ENCODE peak calls at places on chromosomes 3 and 15, in six cellular contexts. N is heart left ventricle, F is H4, P is hepatic stellate cell, H is HCT116, C is NCI-H226. X is an unnamed sample.

GRCh38 chr15:92079047-92079446 is 225.5 kb downstream of the SLCO3A1 start:
- DNase-seq in F (peak), C (no peak), H (peak), P (no peak), N (no peak), X (no peak)

GRCh38 chr3:111373239-111373638 is 168.8 kb upstream of the CD96 start:
- DNase-seq in C (no peak), N (no peak), P (no peak), H (no peak), F (no peak), X (no peak)

GRCh38 chr3:57227930-57228733 is 603 bp downstream of the APPL1 start:
- DNase-seq in F (peak), C (no peak), H (no peak), N (peak), P (peak), X (no peak)

GRCh38 chr3:42224658-42225421 is 41.1 kb downstream of the CCK start:
- DNase-seq in P (no peak), H (no peak), N (no peak), C (no peak), F (no peak), X (no peak)

GRCh38 chr3:15490158-15490557 is 31.3 kb downstream of the COLQ start:
- DNase-seq in P (no peak), N (no peak), C (no peak), F (no peak), H (no peak), X (no peak)

GRCh38 chr3:63437858-63438257 is 159.8 kb downstream of the SYNPR start:
- DNase-seq in N (no peak), P (no peak), C (no peak), H (no peak), F (no peak), X (no peak)

GRCh38 chr3:72630614-72631344 is 217.5 kb downstream of the SHQ1 start:
- DNase-seq in F (no peak), N (no peak), H (no peak), P (no peak), C (no peak), X (no peak)

GRCh38 chr3:48528754-48529153 is 24.8 kb upstream of the SHISA5 start:
- DNase-seq in F (no peak), P (no peak), H (no peak), N (no peak), C (no peak), X (no peak)

GRCh38 chr3:116940719-116941118 is 231.1 kb downstream of the TUSC7 start:
- DNase-seq in C (no peak), P (no peak), F (no peak), H (no peak), N (no peak), X (no peak)

GRCh38 chr15:76006136-76006778 is 6.0 kb downstream of the NRG4 start:
- DNase-seq in C (peak), F (peak), P (no peak), N (no peak), H (no peak), X (no peak)

GRCh38 chr3:179100652-179101051 is 29.0 kb upstream of the ZMAT3 start:
- DNase-seq in P (peak), C (no peak), H (no peak), N (no peak), F (no peak), X (no peak)

GRCh38 chr15:57138260-57138895 is 219.9 kb downstream of the TCF12 start:
- DNase-seq in H (peak), N (no peak), P (peak), F (peak), C (peak), X (no peak)

GRCh38 chr15:52112203-52112750 is 298 bp downstream of the BCL2L10 start:
- DNase-seq in N (no peak), H (no peak), C (no peak), P (no peak), F (no peak), X (no peak)

GRCh38 chr3:159841766-159842165 is 146.9 kb upstream of the IL12A start:
- DNase-seq in N (no peak), H (no peak), P (no peak), F (no peak), C (no peak), X (no peak)

GRCh38 chr3:72246685-72247084 is 461.7 kb upstream of the PROK2 start:
- DNase-seq in C (no peak), N (peak), F (no peak), H (no peak), P (no peak), X (no peak)

GRCh38 chr3:129686941-129687340 is 80.5 kb upstream of the PLXND1 start:
- DNase-seq in C (peak), N (no peak), P (no peak), F (peak), H (no peak), X (no peak)

GRCh38 chr15:78944669-78945407 is at the start of gene CTSH:
- DNase-seq in H (no peak), F (no peak), C (peak), N (peak), P (peak), X (no peak)

GRCh38 chr15:66128116-66128715 is 125.3 kb downstream of the MEGF11 start:
- DNase-seq in H (no peak), P (no peak), N (no peak), C (no peak), F (no peak), X (no peak)

GRCh38 chr3:113111308-113111707 is 100.0 kb upstream of the BOC start:
- DNase-seq in P (no peak), C (no peak), N (no peak), H (no peak), F (no peak), X (no peak)

GRCh38 chr3:142999881-143000280 is 1.5 kb upstream of the U2SURP start:
- DNase-seq in H (no peak), P (no peak), F (no peak), N (no peak), C (no peak), X (no peak)

GRCh38 chr3:127716334-127716733 is 43.6 kb downstream of the ABTB1 start:
- DNase-seq in C (no peak), N (no peak), F (no peak), P (no peak), H (no peak), X (no peak)

GRCh38 chr3:186540444-186541226 is 3.5 kb downstream of the CRYGS start:
- DNase-seq in C (peak), H (peak), P (peak), N (peak), F (peak), X (peak)

GRCh38 chr3:139281096-139281495 is 62.7 kb upstream of the MRPS22 start:
- DNase-seq in F (no peak), H (no peak), P (peak), N (no peak), C (no peak), X (no peak)

GRCh38 chr3:73661262-73661661 is 36.5 kb upstream of the PDZRN3 start:
- DNase-seq in P (peak), F (no peak), N (no peak), C (peak), H (no peak), X (no peak)

GRCh38 chr3:123834631-123835030 is 49.5 kb downstream of the MYLK start:
- DNase-seq in F (peak), C (peak), P (no peak), N (no peak), H (no peak), X (peak)

GRCh38 chr15:53658827-53659226 is 100.6 kb downstream of the WDR72 start:
- DNase-seq in N (no peak), C (no peak), F (no peak), P (no peak), H (no peak), X (no peak)

GRCh38 chr3:23062582-23062981 is 140.5 kb upstream of the UBE2E2 start:
- DNase-seq in N (no peak), F (no peak), H (no peak), C (no peak), P (no peak), X (no peak)

GRCh38 chr3:57791245-57791644 is 35.1 kb downstream of the SLMAP start:
- DNase-seq in F (peak), C (no peak), N (no peak), P (no peak), H (no peak), X (no peak)

GRCh38 chr3:28575100-28575747 is 226.6 kb upstream of the AZI2 start:
- DNase-seq in N (peak), P (no peak), F (no peak), C (no peak), H (no peak), X (no peak)

GRCh38 chr3:166582231-166582630 is 745.0 kb upstream of the BCHE start:
- DNase-seq in P (no peak), C (peak), H (no peak), F (no peak), N (no peak), X (no peak)

GRCh38 chr3:42043116-42043796 is 47.9 kb upstream of the TRAK1 start:
- DNase-seq in C (peak), F (peak), P (no peak), N (peak), H (no peak), X (peak)

GRCh38 chr3:183591881-183592521 is 36.5 kb upstream of the KLHL6 start:
- DNase-seq in P (no peak), H (peak), C (no peak), F (no peak), N (no peak), X (no peak)

GRCh38 chr3:64717411-64717810 is 29.6 kb upstream of the ADAMTS9 start:
- DNase-seq in N (no peak), P (no peak), H (no peak), C (no peak), F (no peak), X (no peak)